ENCODE peak calls at places on chromosomes 3 and 15, in four cellular contexts. O is germinal center, L is amniotic stem cell, G is GM19239. K is an unnamed sample.

GRCh38 chr3:2937578-2937977 is 172.6 kb downstream of the IL5RA start:
- DNase-seq in L (no peak), G (no peak), O (no peak), K (no peak)

GRCh38 chr3:100089802-100090668 is 24.3 kb downstream of the FILIP1L start:
- DNase-seq in G (no peak), L (peak), O (no peak), K (peak)

GRCh38 chr15:62920569-62921502 is 121.7 kb upstream of the TPM1 start:
- DNase-seq in L (no peak), O (no peak), G (no peak), K (no peak)

GRCh38 chr3:46895204-46895660 is 17.7 kb downstream of the PTH1R start:
- DNase-seq in G (peak), L (no peak), O (peak), K (peak)

GRCh38 chr3:48416091-48416505 is 13.8 kb downstream of the PLXNB1 start:
- DNase-seq in O (no peak), G (no peak), L (no peak), K (no peak)

GRCh38 chr15:40843885-40844542 is at the start of gene SPINT1:
- DNase-seq in G (peak), O (peak), L (no peak), K (no peak)

GRCh38 chr3:133130168-133130567 is 92.0 kb downstream of the TMEM108 start:
- DNase-seq in G (no peak), L (no peak), O (no peak), K (no peak)

GRCh38 chr3:177441281-177441812 is 244.1 kb upstream of the TBL1XR1 start:
- DNase-seq in L (no peak), O (no peak), G (no peak), K (no peak)

GRCh38 chr3:110478377-110479054 is 593.1 kb upstream of the NECTIN3 start:
- DNase-seq in O (no peak), G (no peak), L (no peak), K (no peak)

GRCh38 chr15:89114974-89115373 is 26.7 kb downstream of the ABHD2 start:
- DNase-seq in O (no peak), G (no peak), L (no peak), K (no peak)

GRCh38 chr3:106943071-106943470 is 434.2 kb upstream of the CCDC54 start:
- DNase-seq in O (no peak), G (no peak), L (no peak), K (no peak)

GRCh38 chr15:23569513-23569912 is 4.0 kb downstream of the MKRN3 start:
- DNase-seq in L (no peak), O (no peak), G (no peak), K (no peak)

GRCh38 chr3:11001020-11001657 is 8.6 kb downstream of the SLC6A1 start:
- DNase-seq in L (no peak), O (no peak), G (no peak), K (no peak)

GRCh38 chr15:78212546-78213424 is 21.6 kb downstream of the ACSBG1 start:
- DNase-seq in O (no peak), L (peak), G (no peak), K (no peak)

GRCh38 chr15:58864602-58865419 is 68.7 kb downstream of the SLTM start:
- DNase-seq in G (no peak), L (no peak), O (peak), K (no peak)

GRCh38 chr3:154782151-154782550 is 298.0 kb upstream of the MME start:
- DNase-seq in G (no peak), L (no peak), O (no peak), K (no peak)

GRCh38 chr15:74397239-74398068 is 30.0 kb upstream of the CYP11A1 start:
- DNase-seq in O (peak), L (no peak), G (no peak), K (peak)

GRCh38 chr15:85330941-85331588 is 49.3 kb upstream of the AKAP13 start:
- DNase-seq in G (peak), O (peak), L (peak), K (peak)

GRCh38 chr3:150349314-150350097 is 58.6 kb upstream of the TSC22D2 start:
- DNase-seq in G (no peak), L (no peak), O (no peak), K (no peak)

GRCh38 chr3:33119891-33120290 is 6.1 kb downstream of the CRTAP start:
- DNase-seq in G (no peak), O (no peak), L (no peak), K (no peak)

GRCh38 chr3:69784854-69785523 is 45.7 kb downstream of the MITF start:
- DNase-seq in O (no peak), L (peak), G (no peak), K (no peak)

GRCh38 chr15:34889486-34889885 is 80.1 kb downstream of the AQR start:
- DNase-seq in O (no peak), G (no peak), L (no peak), K (no peak)

GRCh38 chr3:115148142-115148790 is 1.2 kb upstream of the ZBTB20 start:
- DNase-seq in L (no peak), O (no peak), G (no peak), K (peak)

GRCh38 chr3:132561003-132561402 is 36.1 kb upstream of the ACKR4 start:
- DNase-seq in L (no peak), G (no peak), O (no peak), K (no peak)

GRCh38 chr3:138332472-138333073 is 2.9 kb upstream of the NME9 start:
- DNase-seq in L (no peak), O (peak), G (no peak), K (peak)

GRCh38 chr15:85603160-85603559 is 191.6 kb downstream of the KLHL25 start:
- DNase-seq in G (no peak), O (no peak), L (no peak), K (no peak)

GRCh38 chr3:57274845-57275244 is 17.6 kb downstream of the ASB14 start:
- DNase-seq in G (no peak), O (no peak), L (no peak), K (no peak)

K was measured in Karpas-422.